ENCODE peak calls at places on chromosomes 6 and 20, in four cellular contexts. S, G, M and Q are unnamed samples.

GRCh38 chr6:158737710-158738615 is 81.2 kb downstream of the EZR start:
- DNase-seq in S (peak; percentile 88), M (peak; percentile 56), G (no peak), Q (peak; percentile 39)

GRCh38 chr20:39059036-39059435 is 96.9 kb downstream of the DHX35 start:
- DNase-seq in G (no peak), S (no peak), M (no peak), Q (no peak)

GRCh38 chr6:123941855-123942254 is 138.2 kb downstream of the NKAIN2 start:
- DNase-seq in G (no peak), S (no peak), M (no peak), Q (no peak)

GRCh38 chr20:58639182-58640146 is 11.6 kb upstream of the STX16 start:
- DNase-seq in G (no peak), S (no peak), M (no peak), Q (no peak)

GRCh38 chr6:51049288-51049982 is 230.8 kb downstream of the TFAP2B start:
- DNase-seq in G (no peak), S (no peak), M (no peak), Q (no peak)

GRCh38 chr6:41453232-41453631 is 92.9 kb upstream of the FOXP4 start:
- DNase-seq in G (no peak), S (no peak), M (no peak), Q (no peak)

GRCh38 chr6:163240556-163240955 is 174.0 kb upstream of the QKI start:
- DNase-seq in M (no peak), G (no peak), S (no peak), Q (no peak)

GRCh38 chr6:170286246-170286933 is 4.5 kb downstream of the DLL1 start:
- DNase-seq in S (no peak), M (peak; percentile 40), G (peak; percentile 58), Q (peak; percentile 74)

GRCh38 chr20:652611-653109 is 340 bp downstream of the SRXN1 start:
- DNase-seq in M (peak; percentile 45), G (peak; percentile 39), S (peak; percentile 52), Q (peak; percentile 61)